ENCODE peak calls at places on chromosomes 1 and 21, in four cellular contexts. T is left cardiac atrium; P is GM13976; O is stimulated activated CD4-positive, alpha-beta T cell treated with anti-CD3 and anti-CD28 coated beads, Interleukin-2, amount 100 ng/mL, for 48 hours. Z is an unnamed sample.

GRCh38 chr1:41380979-41381690 is 19.9 kb downstream of the FOXO6 start:
- DNase-seq in T (peak), P (no peak), O (no peak), Z (no peak)

GRCh38 chr1:222263791-222264190 is 284.1 kb downstream of the HHIPL2 start:
- DNase-seq in T (no peak), P (no peak), O (no peak), Z (no peak)

GRCh38 chr1:116179886-116180474 is 68.8 kb downstream of the MAB21L3 start:
- DNase-seq in T (no peak), P (no peak), O (no peak), Z (no peak)

GRCh38 chr1:59443355-59443754 is 146.5 kb downstream of the FGGY start:
- DNase-seq in T (no peak), P (no peak), O (no peak), Z (no peak)

GRCh38 chr1:181151378-181152326 is 63.2 kb downstream of the IER5 start:
- DNase-seq in T (no peak), P (no peak), O (no peak), Z (no peak)

GRCh38 chr1:236836157-236836556 is 41.1 kb downstream of the MTR start:
- DNase-seq in T (no peak), P (no peak), O (no peak), Z (no peak)

GRCh38 chr1:53654216-53655210 is 84.5 kb downstream of the GLIS1 start:
- DNase-seq in T (no peak), P (no peak), O (no peak), Z (no peak)

GRCh38 chr21:35578831-35579470 is 481.4 kb downstream of the SETD4 start:
- DNase-seq in T (no peak), P (no peak), O (peak), Z (peak)

GRCh38 chr1:101112051-101112770 is 86.6 kb upstream of the DPH5 start:
- DNase-seq in T (peak), P (no peak), O (no peak), Z (no peak)

Z was measured in neural crest cell.